ENCODE peak calls at places on chromosomes 2 and 18, in seven cellular contexts. N is ovary, B is HCT116, G is K562, D is gastrocnemius medialis, Y is right lobe of liver, P is heart left ventricle. X is an unnamed sample. For H3K9me3, the result is how much of the 10 kb centered on the place peaks cover.

GRCh38 chr2:188776634-188777033 is 197.5 kb upstream of the COL3A1 start:
- DNase-seq in N (no peak), B (peak), G (no peak), D (no peak), Y (no peak), P (no peak), X (no peak)

GRCh38 chr2:104932243-104932642 is 78.3 kb downstream of the POU3F3 start:
- DNase-seq in N (no peak), B (no peak), G (no peak), D (no peak), Y (no peak), P (no peak), X (no peak)

GRCh38 chr2:167745667-167746066 is 501.7 kb downstream of the STK39 start:
- DNase-seq in N (no peak), B (no peak), G (no peak), D (no peak), Y (no peak), P (no peak), X (no peak)

GRCh38 chr2:119366161-119366648 is 429 bp downstream of the C2orf76 start:
- DNase-seq in N (no peak), B (no peak), G (no peak), D (no peak), Y (peak), P (no peak), X (no peak)

GRCh38 chr2:222976521-222977076 is 75.4 kb upstream of the KCNE4 start:
- DNase-seq in N (no peak), B (no peak), G (no peak), D (no peak), Y (no peak), P (no peak), X (no peak)

GRCh38 chr2:197054437-197054836 is 127.9 kb upstream of the PGAP1 start:
- DNase-seq in N (no peak), B (no peak), G (no peak), D (no peak), Y (no peak), P (no peak), X (no peak)

GRCh38 chr2:109171444-109172334 is 42.7 kb downstream of the SH3RF3 start:
- DNase-seq in N (peak), B (no peak), G (no peak), D (peak), Y (no peak), P (peak), X (no peak)

GRCh38 chr2:97660044-97660774 is 3.6 kb downstream of the ACTR1B start:
- DNase-seq in N (no peak), B (no peak), G (no peak), D (no peak), Y (no peak), P (no peak), X (no peak)

GRCh38 chr2:222269132-222269531 is 29.7 kb downstream of the PAX3 start:
- DNase-seq in N (no peak), B (no peak), G (no peak), D (no peak), Y (no peak), P (no peak), X (no peak)

GRCh38 chr2:192216336-192216735 is 21.6 kb upstream of the TMEFF2 start:
- DNase-seq in N (no peak), B (no peak), G (no peak), D (no peak), Y (no peak), P (no peak), X (no peak)

GRCh38 chr2:85854166-85854509 is 34.7 kb downstream of the ST3GAL5 start:
- DNase-seq in N (no peak), B (no peak), G (no peak), D (no peak), Y (no peak), P (no peak), X (no peak)

GRCh38 chr2:67476808-67477790 is 80.0 kb downstream of the ETAA1 start:
- DNase-seq in N (peak), B (peak), G (peak), D (no peak), Y (no peak), P (no peak), X (no peak)

GRCh38 chr2:132668986-132669853 is 785 bp downstream of the LYPD1 start:
- DNase-seq in N (peak), B (no peak), G (no peak), D (no peak), Y (no peak), P (no peak), X (no peak)

GRCh38 chr2:62774555-62775366 is 69.2 kb downstream of the EHBP1 start:
- DNase-seq in N (peak), B (peak), G (peak), D (no peak), Y (no peak), P (no peak), X (no peak)

GRCh38 chr2:12162269-12163247 is 416.1 kb downstream of the LPIN1 start:
- DNase-seq in N (no peak), B (no peak), G (no peak), D (no peak), Y (no peak), P (no peak), X (no peak)

GRCh38 chr18:8117008-8117376 is 492.2 kb upstream of the RAB12 start:
- DNase-seq in N (no peak), B (no peak), G (no peak), D (no peak), Y (no peak), P (no peak), X (no peak)

GRCh38 chr2:139721454-139721995 is 941.3 kb upstream of the NXPH2 start:
- DNase-seq in N (no peak), B (no peak), G (no peak), D (no peak), Y (no peak), P (no peak), X (no peak)

GRCh38 chr18:7958081-7958896 is 391.2 kb downstream of the PTPRM start:
- DNase-seq in N (no peak), B (no peak), G (no peak), D (no peak), Y (no peak), P (no peak), X (no peak)

GRCh38 chr2:126890136-126890961 is 8.3 kb upstream of the TEX51 start:
- DNase-seq in N (no peak), B (no peak), G (no peak), D (no peak), Y (no peak), P (no peak), X (no peak)

GRCh38 chr2:71544919-71545571 is 91.7 kb downstream of the DYSF start:
- DNase-seq in N (no peak), B (no peak), G (no peak), D (no peak), Y (no peak), P (peak), X (peak)

GRCh38 chr2:27024188-27024587 is 8.6 kb upstream of the TMEM214 start:
- DNase-seq in N (no peak), B (no peak), G (no peak), D (no peak), Y (no peak), P (no peak), X (no peak)

GRCh38 chr2:191150451-191151314 is at the start of gene STAT4:
- DNase-seq in N (peak), B (peak), G (no peak), D (peak), Y (no peak), P (peak), X (peak)

GRCh38 chr2:72883356-72883962 is 3.7 kb upstream of the SPR start:
- DNase-seq in N (peak), B (no peak), G (no peak), D (no peak), Y (no peak), P (no peak), X (no peak)

GRCh38 chr2:174840436-174840835 is 76.2 kb upstream of the CHRNA1 start:
- DNase-seq in N (no peak), B (no peak), G (no peak), D (no peak), Y (no peak), P (no peak), X (no peak)

GRCh38 chr2:235695602-235695895 is 201.7 kb downstream of the AGAP1 start:
- DNase-seq in N (no peak), B (no peak), G (no peak), D (no peak), Y (no peak), P (no peak), X (no peak)

GRCh38 chr18:79587298-79588125 is 92.1 kb upstream of the CTDP1 start:
- DNase-seq in N (peak), B (no peak), G (no peak), D (peak), Y (peak), P (no peak), X (peak)

GRCh38 chr2:9699139-9699823 is 68.5 kb upstream of the YWHAQ start:
- DNase-seq in N (no peak), B (no peak), G (peak), D (no peak), Y (no peak), P (no peak), X (no peak)

GRCh38 chr18:28167835-28168349 is 9.0 kb downstream of the CDH2 start:
- DNase-seq in N (no peak), B (no peak), G (no peak), D (no peak), Y (peak), P (no peak), X (no peak)

GRCh38 chr2:40332096-40332826 is 119.6 kb downstream of the SLC8A1 start:
- DNase-seq in N (no peak), B (no peak), G (no peak), D (peak), Y (no peak), P (no peak), X (no peak)

GRCh38 chr2:100614455-100615000 is 51.7 kb downstream of the PDCL3 start:
- DNase-seq in N (no peak), B (no peak), G (no peak), D (no peak), Y (no peak), P (no peak), X (no peak)

GRCh38 chr2:182360012-182360662 is 66.7 kb downstream of the PDE1A start:
- DNase-seq in N (no peak), B (no peak), G (no peak), D (no peak), Y (no peak), P (peak), X (no peak)

GRCh38 chr18:7596133-7596532 is 29.0 kb downstream of the PTPRM start:
- DNase-seq in N (no peak), B (no peak), G (no peak), D (peak), Y (no peak), P (no peak), X (no peak)

GRCh38 chr2:74653589-74653984 is 460 bp upstream of the SEMA4F start:
- DNase-seq in N (no peak), B (no peak), G (no peak), D (no peak), Y (no peak), P (no peak), X (no peak)
- H3K4me3 ChIP-seq in N (peak), B (peak), G (peak), D (peak), Y (peak), P (peak), X (peak)

DNA sequence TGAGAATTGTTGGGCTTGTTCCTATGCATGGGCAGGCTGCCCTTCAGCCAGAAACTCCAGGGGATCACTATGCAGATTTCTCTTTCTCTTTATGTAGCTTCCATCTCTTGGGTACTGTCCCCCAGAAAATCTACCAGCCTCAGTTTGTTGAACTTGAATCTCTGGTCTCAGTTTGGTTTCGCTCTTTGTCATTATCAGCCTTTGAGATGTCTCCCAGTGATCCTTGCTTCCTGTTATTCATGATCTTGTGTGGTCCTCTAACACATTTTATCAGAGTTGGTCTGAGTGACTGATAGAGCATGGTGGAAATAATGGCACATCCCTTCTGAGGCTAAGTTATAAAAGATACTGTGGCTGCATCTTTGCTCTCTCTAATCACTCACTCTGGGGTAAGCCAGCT is 7.8 kb downstream of the TMEM87B start:
- DNase-seq in N (no peak), B (no peak), G (no peak), D (no peak), Y (no peak), P (no peak), X (no peak)
- TF ChIP-seq POLR2A in N (no peak), B (no peak), G (no peak), D (no peak), Y (no peak), P (no peak), X (no peak)

GRCh38 chr18:26865557-26865956 is at the start of gene AQP4:
- DNase-seq in N (peak), B (no peak), G (no peak), D (peak), Y (no peak), P (peak), X (no peak)

GRCh38 chr18:26874283-26874682 is 8.8 kb upstream of the AQP4 start:
- DNase-seq in N (no peak), B (no peak), G (no peak), D (no peak), Y (no peak), P (no peak), X (no peak)

GRCh38 chr18:26867471-26867870 is 2.0 kb upstream of the AQP4 start:
- DNase-seq in N (no peak), B (no peak), G (no peak), D (no peak), Y (no peak), P (no peak), X (no peak)

GRCh38 chr18:26868968-26869586 is 3.6 kb upstream of the AQP4 start:
- DNase-seq in N (peak), B (no peak), G (no peak), D (no peak), Y (no peak), P (no peak), X (no peak)

DNA sequence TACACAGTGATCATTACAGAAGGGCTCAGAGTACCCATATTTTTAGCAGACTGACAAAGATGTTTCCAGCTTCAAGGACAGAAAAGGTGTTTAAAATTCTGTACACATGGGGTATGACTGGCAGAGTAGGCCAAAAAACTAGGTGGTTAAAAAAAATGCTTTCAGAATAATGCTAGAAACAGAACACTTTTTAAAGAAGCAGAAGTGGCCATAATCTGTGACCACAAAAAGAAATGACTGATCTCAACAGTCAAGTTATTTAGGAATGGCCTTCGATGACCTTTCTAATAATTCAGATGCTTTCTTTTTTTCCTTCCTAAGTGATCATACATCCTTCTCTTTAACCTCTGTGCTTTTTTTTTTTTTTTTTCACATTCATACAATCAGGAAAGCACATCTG is 4.1 kb upstream of the AQP4 start:
- DNase-seq in N (no peak), B (no peak), G (no peak), D (no peak), Y (no peak), P (no peak), X (no peak)
- H3K9me3 ChIP-seq in N (under half), B (under half), G (under half), D (under half), Y (under half), P (under half), X (under half)

DNA sequence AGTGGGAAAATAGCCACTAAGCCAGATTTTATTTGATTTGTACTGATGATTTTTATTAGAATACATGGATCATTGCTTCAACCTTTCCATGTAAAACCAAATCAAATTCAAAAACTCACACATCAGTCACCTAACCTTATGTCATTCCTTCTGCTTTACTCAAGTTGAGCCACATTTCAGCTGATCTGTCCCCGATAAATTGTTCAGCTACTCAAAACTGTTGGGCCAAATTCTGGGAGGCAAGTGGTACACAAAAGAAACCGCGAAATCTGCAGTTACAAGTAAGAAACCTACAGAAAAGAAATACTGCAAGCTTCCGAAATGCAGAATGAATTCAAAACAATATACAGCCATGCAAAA is 109.7 kb downstream of the TCF4 start:
- DNase-seq in N (no peak), B (no peak), G (no peak), D (no peak), Y (no peak), P (no peak), X (no peak)
- H3K4me3 ChIP-seq in N (peak), B (no peak), G (no peak), D (peak), Y (no peak), P (peak), X (peak)

DNA sequence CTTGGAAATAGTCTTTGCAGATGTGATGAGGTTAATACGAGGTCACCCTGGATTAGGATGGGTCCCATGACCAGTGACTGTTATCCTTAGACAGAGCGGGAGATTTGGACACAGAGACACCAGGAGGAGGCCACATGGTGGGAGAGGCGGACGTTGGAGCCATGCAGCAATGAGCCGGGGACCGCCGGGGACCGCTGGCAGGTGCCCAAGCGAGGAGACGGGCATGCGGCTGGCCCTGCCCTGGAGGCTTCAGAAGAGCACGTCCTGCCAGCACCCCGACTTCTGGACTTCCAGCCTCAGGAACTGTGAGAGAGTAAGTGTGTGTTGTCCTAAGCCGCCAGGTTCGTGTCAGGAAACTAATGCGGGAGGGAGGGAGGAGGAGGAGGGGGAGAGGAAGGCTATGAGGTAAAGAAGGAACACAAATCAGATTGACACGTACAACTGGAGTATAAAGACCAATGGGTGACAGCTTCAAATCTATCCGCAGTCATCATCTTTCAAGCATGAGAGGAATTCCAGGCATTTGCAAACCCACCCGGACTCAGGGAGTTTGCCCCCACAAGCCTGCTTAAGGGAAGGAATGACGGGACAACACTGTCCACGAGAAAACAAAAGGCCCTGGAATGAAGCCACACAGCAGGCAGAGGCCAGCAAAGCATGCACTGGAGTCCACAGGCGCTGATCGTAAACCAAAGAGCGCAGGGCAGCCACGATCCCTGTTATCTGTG is 11.6 kb upstream of the BOK start:
- DNase-seq in N (no peak), B (no peak), G (no peak), D (no peak), Y (no peak), P (no peak), X (no peak)
- TF ChIP-seq POLR2A in N (no peak), B (no peak), G (no peak), D (no peak), Y (no peak), P (no peak), X (no peak)

GRCh38 chr2:95143838-95144237 is 15.8 kb downstream of the ZNF514 start:
- DNase-seq in N (no peak), B (no peak), G (no peak), D (no peak), Y (no peak), P (no peak), X (no peak)

GRCh38 chr2:95149397-95149984 is 10.2 kb downstream of the ZNF514 start:
- DNase-seq in N (no peak), B (no peak), G (no peak), D (no peak), Y (no peak), P (no peak), X (no peak)
- H3K9me3 ChIP-seq in N (under half), B (under half), G (under half), D (half or more), Y (under half), P (half or more), X (half or more)

GRCh38 chr2:241538838-241539615 is 19.5 kb upstream of the BOK start:
- DNase-seq in N (no peak), B (no peak), G (no peak), D (no peak), Y (no peak), P (no peak), X (no peak)

GRCh38 chr2:241539616-241540374 is 18.8 kb upstream of the BOK start:
- DNase-seq in N (no peak), B (no peak), G (no peak), D (no peak), Y (no peak), P (no peak), X (no peak)

GRCh38 chr2:241541564-241542277 is 16.8 kb upstream of the BOK start:
- DNase-seq in N (no peak), B (no peak), G (no peak), D (no peak), Y (no peak), P (no peak), X (no peak)

GRCh38 chr2:241540766-241541561 is 17.6 kb upstream of the BOK start:
- DNase-seq in N (peak), B (peak), G (peak), D (peak), Y (no peak), P (peak), X (peak)

DNA sequence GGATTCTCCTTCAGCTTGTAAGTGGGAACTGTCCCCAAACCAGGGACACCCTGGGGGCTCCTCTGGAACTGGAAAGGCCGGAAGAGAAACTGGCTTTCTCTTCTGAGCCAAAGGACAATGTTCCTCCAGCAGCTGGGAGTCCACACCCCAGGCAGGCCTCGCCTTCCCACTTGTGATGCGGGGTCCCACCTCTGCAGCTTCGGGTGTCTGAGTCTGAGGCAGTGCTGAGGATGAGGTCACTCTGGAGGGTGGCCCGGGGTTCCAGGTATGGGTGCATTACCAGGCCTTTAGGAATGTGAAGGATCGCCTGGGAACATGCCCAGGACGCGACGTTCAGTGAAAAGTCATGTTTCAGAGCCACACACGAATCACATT is 18.2 kb upstream of the BOK start:
- DNase-seq in N (no peak), B (no peak), G (no peak), D (no peak), Y (no peak), P (no peak), X (peak)
- H3K4me3 ChIP-seq in N (no peak), B (peak), G (peak), D (peak), Y (no peak), P (peak), X (peak)

X was measured in breast epithelium.